ENCODE peak calls at places on chromosomes 3 and 15, in four cellular contexts. A is stimulated activated naive B cell treated with anti-CD40 and anti-IgM and Interleukin-4, amounts not matched to agents 10 μg/mL and 1 μg/mL and 100 μg/mL, for 72 hours; F is NCI-H1417 treated with DMSO at 0.1 percent for 48 hours; J is AG08396. V is an unnamed sample.

GRCh38 chr15:25241241-25241801 is 197.5 kb downstream of the UBE3A start:
- DNase-seq in A (no peak), F (no peak), J (no peak), V (no peak)

GRCh38 chr15:32998979-32999677 is 195.4 kb downstream of the FMN1 start:
- DNase-seq in A (no peak), F (no peak), J (no peak), V (no peak)

GRCh38 chr3:110413807-110414748 is 657.5 kb upstream of the NECTIN3 start:
- DNase-seq in A (no peak), F (no peak), J (peak), V (no peak)

GRCh38 chr3:192188218-192188835 is 539.0 kb downstream of the FGF12 start:
- DNase-seq in A (no peak), F (no peak), J (no peak), V (peak)

GRCh38 chr3:101778385-101779046 is 495 bp upstream of the NXPE3 start:
- DNase-seq in A (no peak), F (no peak), J (no peak), V (no peak)

GRCh38 chr3:18987862-18988447 is 160.4 kb upstream of the KCNH8 start:
- DNase-seq in A (no peak), F (no peak), J (no peak), V (no peak)

GRCh38 chr3:4820296-4821121 is 158.7 kb upstream of the BHLHE40 start:
- DNase-seq in A (no peak), F (no peak), J (no peak), V (no peak)

GRCh38 chr3:52851348-52851747 is 16.5 kb upstream of the MUSTN1 start:
- DNase-seq in A (peak), F (no peak), J (peak), V (peak)

GRCh38 chr3:17553080-17553479 is 189.4 kb downstream of the TBC1D5 start:
- DNase-seq in A (no peak), F (no peak), J (no peak), V (no peak)

GRCh38 chr3:126961191-126961790 is 21.6 kb upstream of the PLXNA1 start:
- DNase-seq in A (peak), F (no peak), J (peak), V (no peak)

GRCh38 chr15:43025150-43025549 is 80.7 kb downstream of the UBR1 start:
- DNase-seq in A (no peak), F (no peak), J (no peak), V (no peak)

GRCh38 chr3:169659858-169660614 is 3.5 kb downstream of the MECOM start:
- DNase-seq in A (no peak), F (no peak), J (no peak), V (no peak)

GRCh38 chr3:188389711-188390346 is 235.9 kb downstream of the LPP start:
- DNase-seq in A (peak), F (no peak), J (no peak), V (no peak)

GRCh38 chr3:17740703-17741102 is 1.7 kb downstream of the TBC1D5 start:
- DNase-seq in A (no peak), F (no peak), J (peak), V (no peak)

GRCh38 chr3:12895391-12896205 is 54.2 kb upstream of the RPL32 start:
- DNase-seq in A (no peak), F (no peak), J (no peak), V (no peak)

V was measured in nephron progenitor cell.